ENCODE peak calls at places on chromosome 1, in seven cellular contexts. J is hepatocyte, O is EH, C is activated T-cell treated with anti-CD3 and anti-CD28 coated beads for 1 hour, Z is NCI-H524, L is amniotic stem cell, T is NCI-H1105 treated with DMSO at 0.1 percent for 48 hours. N is an unnamed sample.

GRCh38 chr1:150807257-150807637 is 813 bp downstream of the CTSK start:
- DNase-seq in O (peak; percentile 57), L (no peak), C (no peak), J (no peak), T (no peak), Z (no peak), N (no peak)

GRCh38 chr1:173418107-173418985 is 58.8 kb upstream of the PRDX6 start:
- DNase-seq in J (no peak), Z (no peak), O (peak; percentile 20), L (no peak), C (no peak), T (no peak), N (no peak)

GRCh38 chr1:219174672-219175564 is 1.2 kb downstream of the LYPLAL1 start:
- DNase-seq in O (peak; percentile 87), J (peak; percentile 25), L (peak; percentile 69), Z (no peak), C (no peak), T (no peak), N (no peak)

GRCh38 chr1:35452086-35452485 is 105.1 kb downstream of the KIAA0319L start:
- DNase-seq in C (no peak), J (peak; percentile 65), O (peak; percentile 74), L (no peak), T (no peak), Z (no peak), N (no peak)

GRCh38 chr1:115837762-115838421 is 3.0 kb downstream of the NHLH2 start:
- DNase-seq in J (peak; percentile 16), C (no peak), O (no peak), Z (peak; percentile 45), T (no peak), L (no peak), N (no peak)

GRCh38 chr1:58779837-58780585 is 3.8 kb downstream of the JUN start:
- DNase-seq in C (no peak), L (peak; percentile 41), J (peak; percentile 81), O (peak; percentile 68), Z (no peak), T (peak; percentile 100), N (peak; percentile 3)

GRCh38 chr1:225882699-225883615 is 777 bp upstream of the TMEM63A start:
- DNase-seq in O (peak; percentile 64), J (peak; percentile 65), C (no peak), L (no peak), T (no peak), Z (no peak), N (peak; percentile 24)

GRCh38 chr1:36076979-36077573 is 6.8 kb upstream of the TEKT2 start:
- DNase-seq in T (no peak), J (no peak), C (no peak), Z (no peak), O (no peak), L (no peak), N (no peak)

GRCh38 chr1:38745476-38746410 is 113.8 kb downstream of the RRAGC start:
- DNase-seq in L (no peak), C (no peak), Z (no peak), J (no peak), T (no peak), O (no peak), N (no peak)

GRCh38 chr1:152774875-152775274 is at the start of gene LCE1F:
- DNase-seq in L (no peak), Z (no peak), C (no peak), T (no peak), J (no peak), O (no peak), N (no peak)